ENCODE peak calls at places on chromosomes 11 and 22, in seven cellular contexts. H is stromal cell of bone marrow; Q is bronchial epithelial cell; O is NCI-H82; D is SW 1271; K is Ammon's horn; E is stimulated activated CD8-positive, alpha-beta memory T cell treated with anti-CD3 and anti-CD28 coated beads, Interleukin-4, amount 100 ng/mL, for 4 hours. V is an unnamed sample.

GRCh38 chr11:17923213-17923612 is 89.6 kb downstream of the SERGEF start:
- DNase-seq in H (no peak), Q (no peak), O (no peak), D (no peak), K (peak; percentile 39), E (no peak), V (peak; percentile 1)

GRCh38 chr22:46788426-46789168 is 26.1 kb downstream of the TBC1D22A start:
- DNase-seq in H (no peak), Q (no peak), O (no peak), D (no peak), K (no peak), E (no peak), V (no peak)

GRCh38 chr11:128692750-128693578 is 908 bp upstream of the FLI1 start:
- DNase-seq in H (no peak), Q (no peak), O (no peak), D (peak; percentile 17), K (no peak), E (no peak), V (no peak)

GRCh38 chr11:117824571-117825537 is at the start of gene FXYD2:
- DNase-seq in H (no peak), Q (peak; percentile 29), O (no peak), D (no peak), K (no peak), E (no peak), V (no peak)

GRCh38 chr11:76316726-76317125 is 64.2 kb downstream of the THAP12 start:
- DNase-seq in H (no peak), Q (no peak), O (no peak), D (peak; percentile 17), K (no peak), E (no peak), V (no peak)

GRCh38 chr11:91230647-91231046 is 994.0 kb upstream of the FAT3 start:
- DNase-seq in H (no peak), Q (no peak), O (no peak), D (no peak), K (no peak), E (no peak), V (no peak)

GRCh38 chr11:8008212-8008611 is 21.1 kb downstream of the EIF3F start:
- DNase-seq in H (no peak), Q (no peak), O (no peak), D (no peak), K (no peak), E (no peak), V (no peak)

GRCh38 chr22:27927608-27928007 is 8.6 kb upstream of the PITPNB start:
- DNase-seq in H (no peak), Q (no peak), O (no peak), D (no peak), K (no peak), E (no peak), V (no peak)

GRCh38 chr22:31212783-31213626 is 907 bp downstream of the LIMK2 start:
- DNase-seq in H (no peak), Q (no peak), O (no peak), D (no peak), K (no peak), E (no peak), V (no peak)

GRCh38 chr11:103794262-103794661 is 242.2 kb upstream of the DDI1 start:
- DNase-seq in H (peak; percentile 41), Q (no peak), O (no peak), D (no peak), K (no peak), E (no peak), V (no peak)

GRCh38 chr22:19062139-19062789 is 59.9 kb downstream of the DGCR2 start:
- DNase-seq in H (no peak), Q (no peak), O (peak; percentile 35), D (no peak), K (no peak), E (no peak), V (no peak)

GRCh38 chr11:105371311-105371710 is 231.7 kb upstream of the CARD18 start:
- DNase-seq in H (no peak), Q (no peak), O (no peak), D (no peak), K (no peak), E (no peak), V (no peak)

GRCh38 chr22:44664149-44664548 is 37.9 kb upstream of the PRR5 start:
- DNase-seq in H (no peak), Q (no peak), O (no peak), D (no peak), K (peak; percentile 85), E (peak; percentile 30), V (no peak)

V was measured in astrocyte of the cerebellum.